ENCODE peak calls at places on chromosomes 7 and 10, in five cellular contexts. G is H9, H is IMR-90, I is mesenchymal stem cell, C is H1. J is an unnamed sample.

GRCh38 chr7:152076324-152076821 is 50.9 kb downstream of the GALNT11 start:
- DNase-seq in G (peak), H (no peak), I (peak), C (peak), J (peak)

GRCh38 chr10:10605551-10606081 is 412.1 kb upstream of the CELF2 start:
- DNase-seq in G (no peak), H (peak), I (peak), C (no peak), J (no peak)

GRCh38 chr10:13349776-13350274 is 1.7 kb upstream of the SEPHS1 start:
- DNase-seq in G (peak), H (peak), I (peak), C (peak), J (no peak)

GRCh38 chr7:66047426-66047825 is 28.2 kb upstream of the ASL start:
- DNase-seq in G (no peak), H (peak), I (peak), C (no peak), J (no peak)

GRCh38 chr7:96276019-96276418 is 45.9 kb downstream of the SLC25A13 start:
- DNase-seq in G (no peak), H (no peak), I (no peak), C (no peak), J (no peak)

GRCh38 chr10:11610855-11611247 is 599 bp downstream of the USP6NL start:
- DNase-seq in G (peak), H (peak), I (peak), C (peak), J (no peak)

GRCh38 chr10:56823849-56824248 is 462.8 kb upstream of the ZWINT start:
- DNase-seq in G (no peak), H (no peak), I (peak), C (no peak), J (peak)

GRCh38 chr7:135285547-135285946 is 51.9 kb downstream of the STRA8 start:
- DNase-seq in G (no peak), H (no peak), I (no peak), C (no peak), J (no peak)

GRCh38 chr7:40604601-40605438 is 470.0 kb downstream of the SUGCT start:
- DNase-seq in G (peak), H (peak), I (peak), C (peak), J (peak)

GRCh38 chr7:88357295-88357694 is 50.6 kb upstream of the STEAP4 start:
- DNase-seq in G (no peak), H (no peak), I (no peak), C (no peak), J (no peak)

GRCh38 chr7:113730309-113730955 is 188.4 kb downstream of the PPP1R3A start:
- DNase-seq in G (no peak), H (peak), I (peak), C (no peak), J (no peak)

GRCh38 chr10:4770766-4771553 is 55.0 kb upstream of the AKR1E2 start:
- DNase-seq in G (no peak), H (peak), I (peak), C (no peak), J (peak)

GRCh38 chr10:786666-787512 is 97.4 kb upstream of the DIP2C start:
- DNase-seq in G (no peak), H (no peak), I (no peak), C (peak), J (no peak)

DNA sequence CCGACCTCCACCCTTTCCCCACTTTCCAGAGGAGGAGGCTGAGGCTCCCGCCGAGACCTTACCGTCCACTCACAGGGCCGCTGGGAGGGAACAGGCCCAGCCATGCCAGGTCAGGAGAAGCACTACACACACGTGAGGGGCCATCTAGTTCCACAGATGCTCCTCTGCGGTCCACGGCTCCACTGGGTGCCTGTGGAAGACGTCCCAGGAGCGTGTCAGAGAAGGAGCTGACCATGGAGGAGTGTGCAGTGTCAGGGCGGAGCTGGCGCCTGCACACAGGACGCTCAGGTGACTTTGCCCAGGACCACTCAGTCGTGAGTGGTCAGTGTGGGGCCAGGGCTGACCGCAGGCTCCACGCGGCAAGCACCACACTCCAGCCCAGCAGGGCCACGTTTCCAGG is 8.0 kb upstream of the SHH start:
- DNase-seq in G (no peak), H (no peak), I (no peak), C (no peak), J (no peak)
- H3K14ac ChIP-seq in G (no peak), H (no peak), I (no peak), C (no peak), J (no peak)

GRCh38 chr7:154857728-154858681 is 144.9 kb downstream of the PAXIP1 start:
- DNase-seq in G (peak), H (no peak), I (no peak), C (no peak), J (peak)
- H3K18ac ChIP-seq in G (no peak), H (no peak), I (no peak), C (no peak), J (no peak)

GRCh38 chr10:132406750-132407149 is 9.8 kb downstream of the PWWP2B start:
- DNase-seq in G (no peak), H (no peak), I (no peak), C (no peak), J (no peak)
- H3K14ac ChIP-seq in G (peak), H (no peak), I (no peak), C (no peak), J (peak)

DNA sequence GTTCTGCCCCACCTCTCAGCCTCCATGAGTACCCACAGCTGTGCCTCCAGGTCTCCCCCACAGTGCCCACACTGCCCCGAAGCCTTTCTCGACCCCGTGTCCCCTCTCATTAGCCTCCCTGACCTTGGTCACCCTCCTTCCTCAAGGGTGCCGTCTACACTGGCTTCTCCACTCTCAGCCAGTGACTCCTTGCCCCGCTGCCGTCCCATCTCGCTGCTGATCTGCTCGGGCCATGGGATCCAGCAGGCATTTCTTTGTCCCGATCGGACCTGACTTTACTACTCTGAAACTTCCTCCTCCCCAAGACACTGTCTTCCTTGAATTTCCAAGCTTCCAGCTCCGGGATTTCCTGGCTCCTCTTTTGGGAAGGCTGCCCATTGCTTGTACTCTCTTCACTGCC is 31.3 kb downstream of the FKBP6 start:
- DNase-seq in G (no peak), H (no peak), I (no peak), C (no peak), J (no peak)
- H3K18ac ChIP-seq in G (no peak), H (no peak), I (no peak), C (no peak), J (no peak)

GRCh38 chr7:16265863-16266458 is 155.4 kb downstream of the CRPPA start:
- DNase-seq in G (no peak), H (no peak), I (no peak), C (no peak), J (no peak)
- H3K14ac ChIP-seq in G (no peak), H (no peak), I (no peak), C (no peak), J (no peak)